ENCODE peak calls at places on chromosomes 12 and 14, in eight cellular contexts. One of them, this sample, is unnamed. For H3K27me3 and H3K4me1, the result is how much of the 10 kb centered on the place peaks cover.

GRCh38 chr12:124917841-124918621 is 3.6 kb upstream of the UBC start:
- DNase-seq in HepG2: peak
- DNase-seq in spleen: no peak
- DNase-seq in stomach: no peak
- DNase-seq in suprapubic skin: no peak
- DNase-seq in GM12878: no peak
- DNase-seq in endothelial cell of umbilical vein: no peak
- DNase-seq in SK-N-SH: no peak
- DNase-seq in this sample: no peak

GRCh38 chr12:131312793-131313545 is 359.3 kb downstream of the ADGRD1 start:
- DNase-seq in HepG2: no peak
- DNase-seq in spleen: peak
- DNase-seq in stomach: no peak
- DNase-seq in suprapubic skin: no peak
- DNase-seq in GM12878: no peak
- DNase-seq in endothelial cell of umbilical vein: no peak
- DNase-seq in SK-N-SH: no peak
- DNase-seq in this sample: no peak

GRCh38 chr12:50101663-50102062 is 2.1 kb upstream of the GPD1 start:
- DNase-seq in HepG2: peak
- DNase-seq in spleen: no peak
- DNase-seq in stomach: no peak
- DNase-seq in suprapubic skin: no peak
- DNase-seq in GM12878: no peak
- DNase-seq in endothelial cell of umbilical vein: peak
- DNase-seq in SK-N-SH: peak
- DNase-seq in this sample: no peak

GRCh38 chr12:41011939-41012338 is 176.2 kb upstream of the PDZRN4 start:
- DNase-seq in HepG2: peak
- DNase-seq in spleen: no peak
- DNase-seq in stomach: no peak
- DNase-seq in suprapubic skin: no peak
- DNase-seq in GM12878: no peak
- DNase-seq in endothelial cell of umbilical vein: peak
- DNase-seq in SK-N-SH: no peak
- DNase-seq in this sample: no peak

GRCh38 chr14:68939893-68940613 is 39.0 kb downstream of the ACTN1 start:
- DNase-seq in HepG2: peak
- DNase-seq in spleen: no peak
- DNase-seq in stomach: peak
- DNase-seq in suprapubic skin: no peak
- DNase-seq in GM12878: no peak
- DNase-seq in endothelial cell of umbilical vein: peak
- DNase-seq in SK-N-SH: peak
- DNase-seq in this sample: peak

GRCh38 chr14:101878222-101879211 is 85.9 kb upstream of the DYNC1H1 start:
- DNase-seq in HepG2: no peak
- DNase-seq in spleen: peak
- DNase-seq in stomach: peak
- DNase-seq in suprapubic skin: no peak
- DNase-seq in GM12878: no peak
- DNase-seq in endothelial cell of umbilical vein: no peak
- DNase-seq in SK-N-SH: no peak
- DNase-seq in this sample: no peak

GRCh38 chr14:58296731-58297130 is 1.6 kb upstream of the ARID4A start:
- DNase-seq in HepG2: no peak
- DNase-seq in spleen: no peak
- DNase-seq in stomach: no peak
- DNase-seq in suprapubic skin: no peak
- DNase-seq in GM12878: no peak
- DNase-seq in endothelial cell of umbilical vein: peak
- DNase-seq in SK-N-SH: no peak
- DNase-seq in this sample: no peak

GRCh38 chr12:29073631-29074239 is 75.3 kb upstream of the FAR2 start:
- DNase-seq in HepG2: peak
- DNase-seq in spleen: no peak
- DNase-seq in stomach: no peak
- DNase-seq in suprapubic skin: no peak
- DNase-seq in GM12878: no peak
- DNase-seq in endothelial cell of umbilical vein: peak
- DNase-seq in SK-N-SH: peak
- DNase-seq in this sample: peak

GRCh38 chr14:79084861-79085260 is 914.7 kb downstream of the NRXN3 start:
- DNase-seq in HepG2: no peak
- DNase-seq in spleen: no peak
- DNase-seq in stomach: no peak
- DNase-seq in suprapubic skin: no peak
- DNase-seq in GM12878: no peak
- DNase-seq in endothelial cell of umbilical vein: no peak
- DNase-seq in SK-N-SH: no peak
- DNase-seq in this sample: no peak

GRCh38 chr14:105059035-105059916 is 6.0 kb downstream of the GPR132 start:
- DNase-seq in HepG2: no peak
- DNase-seq in spleen: peak
- DNase-seq in stomach: no peak
- DNase-seq in suprapubic skin: no peak
- DNase-seq in GM12878: no peak
- DNase-seq in endothelial cell of umbilical vein: no peak
- DNase-seq in SK-N-SH: peak
- DNase-seq in this sample: no peak

GRCh38 chr12:72491399-72491798 is 219.2 kb downstream of the TRHDE start:
- DNase-seq in HepG2: no peak
- DNase-seq in spleen: no peak
- DNase-seq in stomach: no peak
- DNase-seq in suprapubic skin: no peak
- DNase-seq in GM12878: no peak
- DNase-seq in endothelial cell of umbilical vein: no peak
- DNase-seq in SK-N-SH: no peak
- DNase-seq in this sample: no peak

GRCh38 chr12:67482751-67483661 is 165.5 kb upstream of the DYRK2 start:
- DNase-seq in HepG2: no peak
- DNase-seq in spleen: peak
- DNase-seq in stomach: peak
- DNase-seq in suprapubic skin: no peak
- DNase-seq in GM12878: peak
- DNase-seq in endothelial cell of umbilical vein: no peak
- DNase-seq in SK-N-SH: peak
- DNase-seq in this sample: no peak

GRCh38 chr12:48615681-48616080 is 45.8 kb upstream of the LALBA start:
- DNase-seq in HepG2: no peak
- DNase-seq in spleen: no peak
- DNase-seq in stomach: no peak
- DNase-seq in suprapubic skin: no peak
- DNase-seq in GM12878: no peak
- DNase-seq in endothelial cell of umbilical vein: no peak
- DNase-seq in SK-N-SH: no peak
- DNase-seq in this sample: no peak

DNA sequence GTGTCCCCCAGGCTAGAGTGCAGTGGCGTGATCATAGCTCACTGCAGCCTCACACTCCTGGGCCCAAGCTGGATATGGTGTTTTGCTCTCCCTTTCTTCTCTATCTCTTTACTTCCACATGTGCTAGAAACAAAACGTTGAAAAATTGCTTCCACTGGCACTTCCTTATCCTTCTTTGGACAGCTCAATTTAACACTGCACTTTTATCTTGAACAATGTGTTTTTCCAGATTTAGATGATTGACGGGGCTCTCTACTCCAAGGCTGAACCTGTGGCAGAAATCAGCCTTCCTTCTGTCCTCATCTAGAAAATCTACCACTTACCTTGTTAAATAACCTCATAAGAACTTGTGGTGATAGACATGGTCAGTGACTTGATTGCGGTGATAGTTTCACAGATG is 165.1 kb downstream of the DAD1 start:
- DNase-seq in HepG2: no peak
- DNase-seq in spleen: no peak
- DNase-seq in stomach: no peak
- DNase-seq in suprapubic skin: no peak
- DNase-seq in GM12878: no peak
- DNase-seq in endothelial cell of umbilical vein: no peak
- DNase-seq in SK-N-SH: no peak
- DNase-seq in this sample: no peak
- H3K27me3 ChIP-seq in HepG2: under half
- H3K27me3 ChIP-seq in spleen: under half
- H3K27me3 ChIP-seq in stomach: under half
- H3K27me3 ChIP-seq in suprapubic skin: under half
- H3K27me3 ChIP-seq in GM12878: under half
- H3K27me3 ChIP-seq in endothelial cell of umbilical vein: under half
- H3K27me3 ChIP-seq in SK-N-SH: under half
- H3K27me3 ChIP-seq in this sample: under half

DNA sequence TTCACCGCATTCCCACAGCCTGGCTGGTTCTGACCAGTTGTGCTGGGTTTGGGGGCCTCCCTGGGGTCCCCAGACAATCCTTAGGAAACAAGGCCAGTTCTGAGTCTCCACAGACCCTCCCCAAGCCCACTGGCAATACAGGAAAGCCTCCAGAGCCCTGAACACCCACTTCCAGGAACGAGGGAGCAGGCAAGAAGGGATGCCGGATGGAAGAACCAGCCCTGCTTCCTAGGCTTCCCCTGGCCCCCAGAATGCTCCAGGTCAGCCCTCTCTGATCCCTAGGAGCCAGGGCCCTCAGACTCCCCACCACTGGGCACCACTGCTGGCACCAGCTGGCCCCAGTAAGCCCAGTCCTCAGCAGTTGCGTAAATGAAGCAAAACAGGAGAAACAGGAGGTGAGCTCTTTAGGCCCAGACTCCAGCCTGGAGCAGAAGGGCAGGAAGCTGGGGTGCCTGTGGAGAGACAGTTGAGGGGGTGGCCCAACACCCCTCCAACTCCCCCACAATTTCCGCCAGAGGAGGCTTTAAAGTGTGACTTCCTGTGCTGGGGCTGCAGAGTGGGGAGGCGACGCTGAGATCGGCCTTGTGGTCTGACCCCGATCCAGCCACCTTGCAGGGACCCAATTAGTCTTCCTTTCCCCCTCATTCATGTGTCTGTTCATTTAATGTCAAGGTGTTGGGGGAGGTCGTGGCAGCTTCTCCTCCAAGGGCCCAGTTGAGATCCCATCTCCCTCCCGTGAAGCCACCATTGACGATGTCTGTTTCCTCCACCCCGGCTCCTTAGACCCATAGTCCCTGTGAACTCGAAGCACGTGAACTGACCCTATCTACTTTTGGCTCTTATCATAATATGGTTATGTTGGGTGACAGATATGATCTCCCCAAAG is 4.8 kb downstream of the TNFRSF1A start:
- DNase-seq in HepG2: no peak
- DNase-seq in spleen: peak
- DNase-seq in stomach: no peak
- DNase-seq in suprapubic skin: no peak
- DNase-seq in GM12878: no peak
- DNase-seq in endothelial cell of umbilical vein: peak
- DNase-seq in SK-N-SH: no peak
- DNase-seq in this sample: no peak
- H3K4me1 ChIP-seq in HepG2: half or more
- H3K4me1 ChIP-seq in spleen: half or more
- H3K4me1 ChIP-seq in stomach: half or more
- H3K4me1 ChIP-seq in suprapubic skin: half or more
- H3K4me1 ChIP-seq in GM12878: under half
- H3K4me1 ChIP-seq in endothelial cell of umbilical vein: half or more
- H3K4me1 ChIP-seq in SK-N-SH: half or more
- H3K4me1 ChIP-seq in this sample: half or more

DNA sequence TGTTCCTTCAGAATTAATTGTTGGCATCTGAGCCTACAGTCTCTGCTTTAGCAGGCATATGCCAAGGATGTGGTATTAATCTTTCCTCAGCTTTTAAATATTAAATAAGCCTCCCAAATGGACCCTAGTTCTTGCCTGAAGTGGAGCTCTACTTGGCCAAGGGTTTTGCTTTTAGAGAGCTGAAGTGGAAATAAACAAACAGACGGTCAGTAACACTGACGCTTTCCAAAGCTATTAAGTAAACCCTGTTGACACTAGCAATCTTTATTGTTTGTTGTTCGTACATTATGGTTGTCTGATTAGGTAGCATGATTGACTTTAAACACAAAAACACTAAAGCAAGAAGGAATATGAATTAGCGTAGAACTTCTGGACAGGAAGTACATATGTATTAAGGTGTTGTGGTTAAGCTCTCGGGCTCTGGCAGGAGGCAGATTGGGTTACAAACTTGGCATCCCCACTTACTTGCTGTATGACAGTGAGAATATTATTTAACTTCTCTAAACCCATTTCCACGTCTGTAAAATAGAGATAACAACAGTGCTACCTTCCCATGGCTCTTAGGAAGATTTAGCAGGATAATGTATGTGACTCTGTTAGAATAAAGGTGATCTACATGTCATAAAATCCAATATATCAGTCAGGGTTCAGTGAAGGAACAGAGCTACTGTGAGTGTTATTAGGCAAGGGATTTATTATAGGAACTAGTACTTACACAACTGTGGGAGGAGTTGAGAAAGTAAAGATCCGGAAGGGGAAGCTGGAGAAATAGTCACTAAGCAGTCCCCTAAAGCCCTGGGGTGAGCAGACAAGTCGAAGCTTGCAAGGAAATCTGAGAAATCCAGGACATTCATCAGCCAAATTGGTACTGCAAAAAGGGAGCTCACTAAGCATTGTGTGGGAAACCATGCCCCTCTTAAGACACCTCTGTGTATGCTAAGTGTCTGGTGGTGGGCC is 92.2 kb upstream of the ATF7IP start:
- DNase-seq in HepG2: no peak
- DNase-seq in spleen: no peak
- DNase-seq in stomach: no peak
- DNase-seq in suprapubic skin: no peak
- DNase-seq in GM12878: no peak
- DNase-seq in endothelial cell of umbilical vein: no peak
- DNase-seq in SK-N-SH: no peak
- DNase-seq in this sample: no peak
- TF ChIP-seq POLR2AphosphoS5 in HepG2: no peak
- TF ChIP-seq POLR2AphosphoS5 in spleen: no peak
- TF ChIP-seq POLR2AphosphoS5 in stomach: no peak
- TF ChIP-seq POLR2AphosphoS5 in suprapubic skin: no peak
- TF ChIP-seq POLR2AphosphoS5 in GM12878: no peak
- TF ChIP-seq POLR2AphosphoS5 in endothelial cell of umbilical vein: no peak
- TF ChIP-seq POLR2AphosphoS5 in SK-N-SH: no peak
- TF ChIP-seq POLR2AphosphoS5 in this sample: no peak

GRCh38 chr14:99394602-99395001 is 86.1 kb downstream of the SETD3 start:
- DNase-seq in HepG2: no peak
- DNase-seq in spleen: no peak
- DNase-seq in stomach: no peak
- DNase-seq in suprapubic skin: no peak
- DNase-seq in GM12878: no peak
- DNase-seq in endothelial cell of umbilical vein: no peak
- DNase-seq in SK-N-SH: no peak
- DNase-seq in this sample: no peak

GRCh38 chr14:99401624-99402282 is 78.9 kb downstream of the SETD3 start:
- DNase-seq in HepG2: peak
- DNase-seq in spleen: no peak
- DNase-seq in stomach: no peak
- DNase-seq in suprapubic skin: no peak
- DNase-seq in GM12878: no peak
- DNase-seq in endothelial cell of umbilical vein: no peak
- DNase-seq in SK-N-SH: no peak
- DNase-seq in this sample: no peak

GRCh38 chr14:99395904-99396530 is 84.6 kb downstream of the SETD3 start:
- DNase-seq in HepG2: no peak
- DNase-seq in spleen: peak
- DNase-seq in stomach: peak
- DNase-seq in suprapubic skin: no peak
- DNase-seq in GM12878: no peak
- DNase-seq in endothelial cell of umbilical vein: no peak
- DNase-seq in SK-N-SH: no peak
- DNase-seq in this sample: no peak

GRCh38 chr14:99401196-99401595 is 79.5 kb downstream of the SETD3 start:
- DNase-seq in HepG2: no peak
- DNase-seq in spleen: no peak
- DNase-seq in stomach: no peak
- DNase-seq in suprapubic skin: no peak
- DNase-seq in GM12878: no peak
- DNase-seq in endothelial cell of umbilical vein: no peak
- DNase-seq in SK-N-SH: no peak
- DNase-seq in this sample: no peak

GRCh38 chr14:99397698-99398097 is 83.0 kb downstream of the SETD3 start:
- DNase-seq in HepG2: no peak
- DNase-seq in spleen: no peak
- DNase-seq in stomach: no peak
- DNase-seq in suprapubic skin: no peak
- DNase-seq in GM12878: no peak
- DNase-seq in endothelial cell of umbilical vein: no peak
- DNase-seq in SK-N-SH: no peak
- DNase-seq in this sample: no peak
- H3K27me3 ChIP-seq in HepG2: under half
- H3K27me3 ChIP-seq in spleen: under half
- H3K27me3 ChIP-seq in stomach: under half
- H3K27me3 ChIP-seq in suprapubic skin: under half
- H3K27me3 ChIP-seq in GM12878: under half
- H3K27me3 ChIP-seq in endothelial cell of umbilical vein: under half
- H3K27me3 ChIP-seq in SK-N-SH: under half
- H3K27me3 ChIP-seq in this sample: under half